ENCODE peak calls at places on chromosomes 4 and X, in ten cellular contexts. One of them, this sample, is unnamed.

GRCh38 chrX:69362889-69363288 is 141.2 kb upstream of the NALF2 start:
- DNase-seq in A549: no peak
- DNase-seq in Peyer's patch: no peak
- DNase-seq in suprapubic skin: no peak
- DNase-seq in spleen: no peak
- DNase-seq in HCT116: no peak
- DNase-seq in heart left ventricle: no peak
- DNase-seq in upper lobe of left lung: no peak
- DNase-seq in sigmoid colon: no peak
- DNase-seq in GM12878: no peak
- DNase-seq in this sample: no peak

GRCh38 chr4:74037076-74037475 is 1.4 kb downstream of the CXCL3 start:
- DNase-seq in A549: no peak
- DNase-seq in Peyer's patch: no peak
- DNase-seq in suprapubic skin: no peak
- DNase-seq in spleen: no peak
- DNase-seq in HCT116: no peak
- DNase-seq in heart left ventricle: no peak
- DNase-seq in upper lobe of left lung: no peak
- DNase-seq in sigmoid colon: no peak
- DNase-seq in GM12878: no peak
- DNase-seq in this sample: no peak

GRCh38 chrX:134883134-134883700 is 107.6 kb upstream of the SMIM10 start:
- DNase-seq in A549: no peak
- DNase-seq in Peyer's patch: no peak
- DNase-seq in suprapubic skin: no peak
- DNase-seq in spleen: no peak
- DNase-seq in HCT116: no peak
- DNase-seq in heart left ventricle: no peak
- DNase-seq in upper lobe of left lung: no peak
- DNase-seq in sigmoid colon: no peak
- DNase-seq in GM12878: no peak
- DNase-seq in this sample: no peak

GRCh38 chr4:8592366-8593267 is at the start of gene CPZ:
- DNase-seq in A549: no peak
- DNase-seq in Peyer's patch: no peak
- DNase-seq in suprapubic skin: no peak
- DNase-seq in spleen: no peak
- DNase-seq in HCT116: no peak
- DNase-seq in heart left ventricle: no peak
- DNase-seq in upper lobe of left lung: peak; percentile 88
- DNase-seq in sigmoid colon: no peak
- DNase-seq in GM12878: no peak
- DNase-seq in this sample: no peak

GRCh38 chrX:23592741-23593140 is 74.6 kb upstream of the PRDX4 start:
- DNase-seq in A549: no peak
- DNase-seq in Peyer's patch: no peak
- DNase-seq in suprapubic skin: no peak
- DNase-seq in spleen: no peak
- DNase-seq in HCT116: no peak
- DNase-seq in heart left ventricle: no peak
- DNase-seq in upper lobe of left lung: no peak
- DNase-seq in sigmoid colon: no peak
- DNase-seq in GM12878: no peak
- DNase-seq in this sample: no peak

GRCh38 chr4:151967074-151967473 is 206.3 kb upstream of the GATB start:
- DNase-seq in A549: no peak
- DNase-seq in Peyer's patch: no peak
- DNase-seq in suprapubic skin: no peak
- DNase-seq in spleen: no peak
- DNase-seq in HCT116: no peak
- DNase-seq in heart left ventricle: no peak
- DNase-seq in upper lobe of left lung: no peak
- DNase-seq in sigmoid colon: no peak
- DNase-seq in GM12878: no peak
- DNase-seq in this sample: no peak

GRCh38 chr4:152528060-152528459 is 7.8 kb downstream of the FBXW7 start:
- DNase-seq in A549: no peak
- DNase-seq in Peyer's patch: no peak
- DNase-seq in suprapubic skin: no peak
- DNase-seq in spleen: no peak
- DNase-seq in HCT116: no peak
- DNase-seq in heart left ventricle: no peak
- DNase-seq in upper lobe of left lung: no peak
- DNase-seq in sigmoid colon: no peak
- DNase-seq in GM12878: no peak
- DNase-seq in this sample: no peak

GRCh38 chr4:74056858-74057562 is 18.5 kb upstream of the CXCL3 start:
- DNase-seq in A549: peak; percentile 71
- DNase-seq in Peyer's patch: no peak
- DNase-seq in suprapubic skin: no peak
- DNase-seq in spleen: no peak
- DNase-seq in HCT116: peak; percentile 68
- DNase-seq in heart left ventricle: no peak
- DNase-seq in upper lobe of left lung: no peak
- DNase-seq in sigmoid colon: no peak
- DNase-seq in GM12878: no peak
- DNase-seq in this sample: no peak

GRCh38 chr4:106809083-106809482 is 227.0 kb downstream of the DKK2 start:
- DNase-seq in A549: peak; percentile 20
- DNase-seq in Peyer's patch: no peak
- DNase-seq in suprapubic skin: no peak
- DNase-seq in spleen: no peak
- DNase-seq in HCT116: peak; percentile 26
- DNase-seq in heart left ventricle: no peak
- DNase-seq in upper lobe of left lung: no peak
- DNase-seq in sigmoid colon: no peak
- DNase-seq in GM12878: no peak
- DNase-seq in this sample: no peak

GRCh38 chr4:16212138-16212782 is 14.0 kb downstream of the TAPT1 start:
- DNase-seq in A549: no peak
- DNase-seq in Peyer's patch: no peak
- DNase-seq in suprapubic skin: no peak
- DNase-seq in spleen: no peak
- DNase-seq in HCT116: no peak
- DNase-seq in heart left ventricle: no peak
- DNase-seq in upper lobe of left lung: no peak
- DNase-seq in sigmoid colon: no peak
- DNase-seq in GM12878: no peak
- DNase-seq in this sample: no peak

GRCh38 chr4:44447563-44448504 is 775 bp downstream of the KCTD8 start:
- DNase-seq in A549: peak; percentile 10
- DNase-seq in Peyer's patch: no peak
- DNase-seq in suprapubic skin: peak; percentile 59
- DNase-seq in spleen: peak; percentile 73
- DNase-seq in HCT116: no peak
- DNase-seq in heart left ventricle: peak; percentile 11
- DNase-seq in upper lobe of left lung: peak; percentile 81
- DNase-seq in sigmoid colon: peak; percentile 64
- DNase-seq in GM12878: no peak
- DNase-seq in this sample: no peak

GRCh38 chr4:44446801-44447562 is 1.6 kb downstream of the KCTD8 start:
- DNase-seq in A549: no peak
- DNase-seq in Peyer's patch: no peak
- DNase-seq in suprapubic skin: no peak
- DNase-seq in spleen: peak; percentile 51
- DNase-seq in HCT116: no peak
- DNase-seq in heart left ventricle: no peak
- DNase-seq in upper lobe of left lung: peak; percentile 29
- DNase-seq in sigmoid colon: peak; percentile 46
- DNase-seq in GM12878: no peak
- DNase-seq in this sample: no peak

GRCh38 chr4:44446191-44446590 is 2.4 kb downstream of the KCTD8 start:
- DNase-seq in A549: no peak
- DNase-seq in Peyer's patch: no peak
- DNase-seq in suprapubic skin: no peak
- DNase-seq in spleen: no peak
- DNase-seq in HCT116: no peak
- DNase-seq in heart left ventricle: no peak
- DNase-seq in upper lobe of left lung: no peak
- DNase-seq in sigmoid colon: no peak
- DNase-seq in GM12878: no peak
- DNase-seq in this sample: no peak

DNA sequence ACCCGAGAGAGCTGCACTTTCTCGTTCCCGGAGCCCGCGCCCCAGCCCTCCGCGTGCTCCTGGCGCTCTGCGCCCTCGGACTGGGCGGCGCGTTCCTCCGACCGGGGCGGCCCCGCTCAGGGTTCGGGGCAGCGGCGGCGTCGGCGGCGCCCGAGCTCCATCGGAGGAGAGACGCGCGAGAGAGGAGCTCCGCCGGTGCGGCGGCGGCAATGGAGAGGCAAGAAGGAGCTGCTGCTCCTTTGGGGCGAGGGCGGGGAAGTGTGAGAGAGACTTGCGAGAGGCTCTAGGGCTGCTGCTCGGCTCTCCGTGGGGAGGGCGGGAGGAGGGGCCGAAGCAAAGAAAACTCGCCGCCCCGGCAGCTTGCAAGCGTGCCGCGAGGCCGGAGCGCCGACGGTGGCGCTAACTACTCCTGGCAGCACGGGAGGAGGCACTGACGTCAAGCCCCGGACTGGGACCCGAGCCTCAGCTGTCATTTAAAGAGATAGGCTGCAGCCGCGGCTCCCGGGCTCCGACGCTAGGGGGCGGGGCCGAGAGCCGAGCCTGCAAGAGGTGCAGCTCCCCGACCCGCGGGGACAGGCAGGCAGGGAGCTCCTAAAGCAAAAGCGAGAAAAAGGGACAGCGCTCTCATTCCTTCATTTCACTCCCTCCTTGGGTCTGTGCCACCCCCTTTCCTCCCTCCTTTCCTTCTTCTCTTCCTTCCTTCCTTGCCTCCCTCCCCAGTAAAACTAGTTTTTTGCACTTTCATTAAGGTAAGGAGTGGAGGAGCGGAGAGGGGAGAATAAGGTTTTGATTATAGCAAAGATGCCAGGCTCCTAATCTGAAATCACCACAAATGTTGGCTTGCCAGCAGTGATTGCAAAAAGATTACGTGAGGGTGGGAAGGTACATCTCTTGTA is at the start of gene KCTD8:
- DNase-seq in A549: peak; percentile 77
- DNase-seq in Peyer's patch: no peak
- DNase-seq in suprapubic skin: peak; percentile 72
- DNase-seq in spleen: peak; percentile 83
- DNase-seq in HCT116: no peak
- DNase-seq in heart left ventricle: peak; percentile 73
- DNase-seq in upper lobe of left lung: peak; percentile 93
- DNase-seq in sigmoid colon: peak; percentile 95
- DNase-seq in GM12878: peak; percentile 1
- DNase-seq in this sample: peak; percentile 2
- TF ChIP-seq POLR2A in A549: no peak
- TF ChIP-seq POLR2A in Peyer's patch: no peak
- TF ChIP-seq POLR2A in suprapubic skin: no peak
- TF ChIP-seq POLR2A in spleen: no peak
- TF ChIP-seq POLR2A in HCT116: no peak
- TF ChIP-seq POLR2A in heart left ventricle: no peak
- TF ChIP-seq POLR2A in upper lobe of left lung: no peak
- TF ChIP-seq POLR2A in sigmoid colon: no peak
- TF ChIP-seq POLR2A in GM12878: no peak
- TF ChIP-seq POLR2A in this sample: no peak

GRCh38 chr4:141620715-141621114 is 15.7 kb upstream of the IL15 start:
- DNase-seq in A549: no peak
- DNase-seq in Peyer's patch: no peak
- DNase-seq in suprapubic skin: no peak
- DNase-seq in spleen: no peak
- DNase-seq in HCT116: no peak
- DNase-seq in heart left ventricle: no peak
- DNase-seq in upper lobe of left lung: no peak
- DNase-seq in sigmoid colon: no peak
- DNase-seq in GM12878: no peak
- DNase-seq in this sample: no peak
- H3K27ac ChIP-seq in A549: no peak overlapping the region
- H3K27ac ChIP-seq in Peyer's patch: no peak overlapping the region
- H3K27ac ChIP-seq in suprapubic skin: no peak overlapping the region
- H3K27ac ChIP-seq in spleen: no peak overlapping the region
- H3K27ac ChIP-seq in HCT116: no peak overlapping the region
- H3K27ac ChIP-seq in heart left ventricle: no peak overlapping the region
- H3K27ac ChIP-seq in upper lobe of left lung: no peak overlapping the region
- H3K27ac ChIP-seq in sigmoid colon: no peak overlapping the region
- H3K27ac ChIP-seq in GM12878: no peak overlapping the region
- H3K27ac ChIP-seq in this sample: no peak overlapping the region

GRCh38 chrX:71996826-71997225 is 86.2 kb downstream of the NHSL2 start:
- DNase-seq in A549: no peak
- DNase-seq in Peyer's patch: no peak
- DNase-seq in suprapubic skin: no peak
- DNase-seq in spleen: no peak
- DNase-seq in HCT116: no peak
- DNase-seq in heart left ventricle: peak; percentile 54
- DNase-seq in upper lobe of left lung: no peak
- DNase-seq in sigmoid colon: peak; percentile 91
- DNase-seq in GM12878: no peak
- DNase-seq in this sample: no peak
- H3K9me3 ChIP-seq in A549: no peaks in the 10 kb centered on the region
- H3K9me3 ChIP-seq in Peyer's patch: no peaks in the 10 kb centered on the region
- H3K9me3 ChIP-seq in suprapubic skin: no peaks in the 10 kb centered on the region
- H3K9me3 ChIP-seq in spleen: no peaks in the 10 kb centered on the region
- H3K9me3 ChIP-seq in HCT116: no peaks in the 10 kb centered on the region
- H3K9me3 ChIP-seq in heart left ventricle: no peaks in the 10 kb centered on the region
- H3K9me3 ChIP-seq in upper lobe of left lung: no peaks in the 10 kb centered on the region
- H3K9me3 ChIP-seq in sigmoid colon: no peaks in the 10 kb centered on the region
- H3K9me3 ChIP-seq in GM12878: no peaks in the 10 kb centered on the region
- H3K9me3 ChIP-seq in this sample: no peaks in the 10 kb centered on the region

GRCh38 chr4:55849724-55850123 is 3.7 kb upstream of the EXOC1 start:
- DNase-seq in A549: no peak
- DNase-seq in Peyer's patch: no peak
- DNase-seq in suprapubic skin: no peak
- DNase-seq in spleen: no peak
- DNase-seq in HCT116: no peak
- DNase-seq in heart left ventricle: no peak
- DNase-seq in upper lobe of left lung: no peak
- DNase-seq in sigmoid colon: no peak
- DNase-seq in GM12878: no peak
- DNase-seq in this sample: no peak

GRCh38 chr4:55854132-55854531 is 684 bp downstream of the EXOC1 start:
- DNase-seq in A549: no peak
- DNase-seq in Peyer's patch: no peak
- DNase-seq in suprapubic skin: no peak
- DNase-seq in spleen: no peak
- DNase-seq in HCT116: no peak
- DNase-seq in heart left ventricle: no peak
- DNase-seq in upper lobe of left lung: no peak
- DNase-seq in sigmoid colon: no peak
- DNase-seq in GM12878: no peak
- DNase-seq in this sample: no peak

GRCh38 chr4:55851885-55852284 is 1.6 kb upstream of the EXOC1 start:
- DNase-seq in A549: no peak
- DNase-seq in Peyer's patch: no peak
- DNase-seq in suprapubic skin: no peak
- DNase-seq in spleen: no peak
- DNase-seq in HCT116: no peak
- DNase-seq in heart left ventricle: no peak
- DNase-seq in upper lobe of left lung: no peak
- DNase-seq in sigmoid colon: no peak
- DNase-seq in GM12878: no peak
- DNase-seq in this sample: no peak

GRCh38 chr4:55857586-55857985 is 4.1 kb downstream of the EXOC1 start:
- DNase-seq in A549: no peak
- DNase-seq in Peyer's patch: no peak
- DNase-seq in suprapubic skin: no peak
- DNase-seq in spleen: no peak
- DNase-seq in HCT116: no peak
- DNase-seq in heart left ventricle: no peak
- DNase-seq in upper lobe of left lung: no peak
- DNase-seq in sigmoid colon: no peak
- DNase-seq in GM12878: no peak
- DNase-seq in this sample: no peak

GRCh38 chr4:55853484-55854046 is at the start of gene EXOC1:
- DNase-seq in A549: peak; percentile 93
- DNase-seq in Peyer's patch: peak; percentile 99
- DNase-seq in suprapubic skin: peak; percentile 100
- DNase-seq in spleen: peak; percentile 99
- DNase-seq in HCT116: peak; percentile 93
- DNase-seq in heart left ventricle: peak; percentile 98
- DNase-seq in upper lobe of left lung: peak; percentile 100
- DNase-seq in sigmoid colon: peak; percentile 99
- DNase-seq in GM12878: peak; percentile 82
- DNase-seq in this sample: peak; percentile 94
- TF ChIP-seq POLR2A in A549: peak; percentile 27
- TF ChIP-seq POLR2A in Peyer's patch: peak; percentile 48
- TF ChIP-seq POLR2A in suprapubic skin: no peak
- TF ChIP-seq POLR2A in spleen: no peak
- TF ChIP-seq POLR2A in HCT116: peak; percentile 32
- TF ChIP-seq POLR2A in heart left ventricle: no peak
- TF ChIP-seq POLR2A in upper lobe of left lung: peak; percentile 74
- TF ChIP-seq POLR2A in sigmoid colon: peak; percentile 32
- TF ChIP-seq POLR2A in GM12878: peak; percentile 89
- TF ChIP-seq POLR2A in this sample: peak; percentile 79